ENCODE peak calls at places on chromosome 10, in ten cellular contexts. C, J, Q, O, Z, W, B, M, F and L are unnamed samples.
A peak's percentile ranks its signal among the peaks of the same experiment; 100 is the strongest.

GRCh38 chr10:103676058-103676785 is 179.2 kb downstream of the SH3PXD2A start:
- DNase-seq in O (no peak), C (no peak), Z (no peak), W (no peak), F (no peak), J (peak; percentile 74), B (no peak), M (no peak), Q (no peak), L (no peak)

GRCh38 chr10:624605-625334 is 64.7 kb downstream of the DIP2C start:
- DNase-seq in Z (no peak), O (peak; percentile 95), J (peak; percentile 46), C (peak; percentile 55), W (peak; percentile 42), M (peak; percentile 83), Q (peak; percentile 62), B (no peak), F (no peak), L (no peak)

GRCh38 chr10:60607409-60607808 is 170.9 kb upstream of the CDK1 start:
- DNase-seq in O (no peak), F (no peak), C (no peak), Q (no peak), B (no peak), Z (no peak), W (no peak), J (no peak), M (no peak), L (no peak)

GRCh38 chr10:2772791-2773644 is 294.3 kb upstream of the PFKP start:
- DNase-seq in C (no peak), Z (no peak), W (no peak), M (no peak), B (no peak), J (no peak), O (no peak), Q (no peak), F (no peak), L (no peak)

GRCh38 chr10:99339077-99339476 is 9.9 kb downstream of the CNNM1 start:
- DNase-seq in W (no peak), Z (no peak), F (no peak), J (peak; percentile 39), M (no peak), C (no peak), O (no peak), B (no peak), Q (no peak), L (no peak)

GRCh38 chr10:26112532-26112931 is 104.0 kb upstream of the GAD2 start:
- DNase-seq in B (no peak), Z (no peak), O (no peak), J (no peak), Q (no peak), F (peak; percentile 34), W (no peak), M (no peak), C (no peak), L (no peak)

GRCh38 chr10:129345763-129346162 is 121.3 kb upstream of the MGMT start:
- DNase-seq in C (no peak), M (no peak), Z (no peak), J (no peak), Q (no peak), W (no peak), B (no peak), O (no peak), F (no peak), L (no peak)

GRCh38 chr10:48463318-48464003 is 141.4 kb downstream of the ARHGAP22 start:
- DNase-seq in O (peak; percentile 24), Z (no peak), B (no peak), Q (peak; percentile 64), M (no peak), W (no peak), F (no peak), C (no peak), J (no peak), L (no peak)

GRCh38 chr10:116753759-116754158 is 11.4 kb upstream of the HSPA12A start:
- DNase-seq in B (no peak), C (no peak), F (no peak), O (no peak), M (peak; percentile 49), Z (peak; percentile 48), J (no peak), Q (no peak), W (no peak), L (peak; percentile 86)

GRCh38 chr10:78774999-78775711 is 293.6 kb upstream of the ZMIZ1 start:
- DNase-seq in O (no peak), B (no peak), Z (no peak), J (no peak), W (no peak), F (no peak), C (peak; percentile 86), M (no peak), Q (peak; percentile 54), L (no peak)

GRCh38 chr10:110632591-110633215 is 11.4 kb upstream of the RBM20 start:
- DNase-seq in C (no peak), W (no peak), Z (no peak), J (peak; percentile 11), O (no peak), F (peak; percentile 39), B (no peak), Q (no peak), M (no peak), L (no peak)

GRCh38 chr10:124961248-124961570 is 19.3 kb downstream of the ZRANB1 start:
- DNase-seq in J (no peak), Q (no peak), B (no peak), O (no peak), C (no peak), F (no peak), W (no peak), M (no peak), Z (no peak), L (no peak)

GRCh38 chr10:6385683-6386082 is 183.0 kb downstream of the PFKFB3 start:
- DNase-seq in F (no peak), M (no peak), W (no peak), Q (no peak), C (no peak), O (no peak), B (no peak), J (no peak), Z (no peak), L (no peak)

GRCh38 chr10:43825984-43826383 is 177.3 kb upstream of the ZNF32 start:
- DNase-seq in B (no peak), Z (no peak), M (peak; percentile 28), C (no peak), W (no peak), F (no peak), O (no peak), J (no peak), Q (no peak), L (no peak)

GRCh38 chr10:74824184-74825032 is 2.0 kb upstream of the KAT6B start:
- DNase-seq in F (no peak), M (no peak), O (no peak), J (peak; percentile 13), C (peak; percentile 29), B (no peak), Q (no peak), W (no peak), Z (no peak), L (no peak)

GRCh38 chr10:128067691-128068397 is 58.4 kb downstream of the MKI67 start:
- DNase-seq in J (no peak), F (no peak), C (no peak), O (no peak), M (no peak), Q (peak; percentile 56), W (no peak), B (no peak), Z (no peak), L (no peak)